ENCODE peak calls at places on chromosome 5, in nine cellular contexts. O is cerebellum; S is NCI-H69; L is psoas muscle; Q is A549; V is KG1; X is ELR; A is CD4-positive, CD25-positive, alpha-beta regulatory T cell; I is activated CD8-positive, alpha-beta memory T cell treated with anti-CD3 and anti-CD28 coated beads for 1 hour. N is an unnamed sample.
A peak's percentile ranks its signal among the peaks of the same experiment; 100 is the strongest.

GRCh38 chr5:142143878-142144277 is 35.3 kb downstream of the NDFIP1 start:
- DNase-seq in I (no peak), X (peak; percentile 68), S (peak; percentile 30), Q (peak; percentile 40), V (no peak), O (peak; percentile 48), L (no peak), A (no peak), N (no peak)

GRCh38 chr5:108212775-108213346 is 169.0 kb downstream of the FBXL17 start:
- DNase-seq in V (no peak), A (no peak), Q (no peak), I (no peak), X (no peak), L (no peak), O (no peak), S (peak; percentile 86), N (no peak)

GRCh38 chr5:113140837-113141661 is 164.5 kb downstream of the DCP2 start:
- DNase-seq in A (no peak), X (peak; percentile 56), O (no peak), Q (no peak), S (peak; percentile 46), L (peak; percentile 65), V (no peak), I (no peak), N (no peak)

GRCh38 chr5:15600035-15600434 is 100.1 kb downstream of the FBXL7 start:
- DNase-seq in A (no peak), X (no peak), S (no peak), I (no peak), L (no peak), O (no peak), V (no peak), Q (no peak), N (no peak)

GRCh38 chr5:62720036-62720441 is 141.4 kb downstream of the LRRC70 start:
- DNase-seq in O (no peak), Q (peak; percentile 37), I (no peak), X (peak; percentile 33), A (no peak), V (peak; percentile 6), S (peak; percentile 47), L (no peak), N (no peak)

GRCh38 chr5:83527191-83527590 is 55.6 kb downstream of the VCAN start:
- DNase-seq in A (no peak), V (no peak), O (no peak), Q (no peak), S (no peak), I (no peak), L (no peak), X (no peak), N (no peak)

GRCh38 chr5:57855831-57856230 is 373.2 kb upstream of the ACTBL2 start:
- DNase-seq in I (no peak), O (no peak), S (peak; percentile 35), L (no peak), V (no peak), Q (no peak), A (no peak), X (no peak), N (no peak)

GRCh38 chr5:156556666-156557401 is 229.9 kb downstream of the SGCD start:
- DNase-seq in Q (no peak), L (no peak), X (no peak), O (no peak), I (no peak), V (no peak), A (no peak), S (peak; percentile 76), N (no peak)

GRCh38 chr5:73519531-73520283 is 21.5 kb downstream of the BTF3 start:
- DNase-seq in Q (peak; percentile 93), X (peak; percentile 89), L (peak; percentile 52), I (no peak), A (peak; percentile 51), O (peak; percentile 75), S (peak; percentile 88), V (peak; percentile 66), N (peak; percentile 14)

GRCh38 chr5:134124289-134125194 is 10.1 kb downstream of the TCF7 start:
- DNase-seq in Q (no peak), V (no peak), X (peak; percentile 83), L (no peak), I (no peak), O (no peak), S (peak; percentile 33), A (peak; percentile 35), N (no peak)

GRCh38 chr5:38069360-38069759 is 189.0 kb upstream of the EGFLAM start:
- DNase-seq in O (peak; percentile 53), A (no peak), L (no peak), X (peak; percentile 5), Q (no peak), S (no peak), V (no peak), I (no peak), N (no peak)

GRCh38 chr5:138212828-138213160 is 329 bp downstream of the CDC23 start:
- DNase-seq in A (no peak), Q (peak; percentile 26), X (peak; percentile 41), O (no peak), I (no peak), V (no peak), L (no peak), S (peak; percentile 61), N (no peak)

GRCh38 chr5:79621056-79621455 is 8.8 kb downstream of the TENT2 start:
- DNase-seq in O (no peak), Q (no peak), S (no peak), X (peak; percentile 93), I (no peak), L (no peak), A (no peak), V (no peak), N (no peak)

GRCh38 chr5:93156566-93156965 is 424.5 kb downstream of the NR2F1-AS1 start:
- DNase-seq in L (no peak), X (no peak), O (no peak), A (no peak), S (no peak), I (no peak), Q (no peak), V (no peak), N (no peak)